ENCODE peak calls at places on chromosome 17, in five cellular contexts. X is GM12891, Q is endothelial cell, W is astrocyte of the spinal cord, O is EL. B is an unnamed sample.

GRCh38 chr17:45293413-45294211 is 23.2 kb downstream of the MAP3K14 start:
- DNase-seq in X (no peak), Q (no peak), W (peak), O (peak), B (peak)

GRCh38 chr17:35167046-35167445 is 19.4 kb downstream of the UNC45B start:
- DNase-seq in X (no peak), Q (no peak), W (no peak), O (no peak), B (no peak)

GRCh38 chr17:35235289-35235688 is 7.6 kb upstream of the SLFN5 start:
- DNase-seq in X (no peak), Q (no peak), W (no peak), O (no peak), B (no peak)

GRCh38 chr17:77264617-77265230 is 124.0 kb downstream of the SEC14L1 start:
- DNase-seq in X (no peak), Q (no peak), W (no peak), O (no peak), B (no peak)

GRCh38 chr17:81512984-81513668 is 527 bp upstream of the ACTG1 start:
- DNase-seq in X (no peak), Q (peak), W (peak), O (peak), B (peak)

GRCh38 chr17:74730491-74731346 is 6.3 kb upstream of the RAB37 start:
- DNase-seq in X (no peak), Q (no peak), W (no peak), O (no peak), B (peak)

GRCh38 chr17:80890551-80890930 is 101.1 kb upstream of the CHMP6 start:
- DNase-seq in X (no peak), Q (no peak), W (no peak), O (no peak), B (no peak)

GRCh38 chr17:45923511-45924268 is 29.3 kb downstream of the MAPT start:
- DNase-seq in X (no peak), Q (no peak), W (no peak), O (peak), B (no peak)

GRCh38 chr17:1947229-1947742 is 77.8 kb downstream of the RTN4RL1 start:
- DNase-seq in X (no peak), Q (no peak), W (no peak), O (no peak), B (no peak)

GRCh38 chr17:17693253-17693954 is 12.1 kb downstream of the RAI1 start:
- DNase-seq in X (no peak), Q (peak), W (no peak), O (no peak), B (no peak)

GRCh38 chr17:34235389-34236028 is 19.6 kb upstream of the CCL2 start:
- DNase-seq in X (no peak), Q (peak), W (peak), O (peak), B (no peak)

GRCh38 chr17:64741924-64742670 is 80.0 kb upstream of the SMURF2 start:
- DNase-seq in X (no peak), Q (no peak), W (peak), O (peak), B (no peak)

GRCh38 chr17:4514779-4515178 is 16.1 kb downstream of the SPNS2 start:
- DNase-seq in X (no peak), Q (no peak), W (no peak), O (no peak), B (no peak)

GRCh38 chr17:1041746-1042145 is 44.8 kb downstream of the TIMM22 start:
- DNase-seq in X (no peak), Q (no peak), W (no peak), O (no peak), B (no peak)

GRCh38 chr17:17876959-17877547 is 40.3 kb upstream of the SREBF1 start:
- DNase-seq in X (no peak), Q (no peak), W (peak), O (peak), B (no peak)

GRCh38 chr17:59785091-59785799 is 77.8 kb downstream of the VMP1 start:
- DNase-seq in X (no peak), Q (no peak), W (peak), O (no peak), B (no peak)

GRCh38 chr17:48181653-48182052 is 74.1 kb downstream of the SNX11 start:
- DNase-seq in X (no peak), Q (peak), W (peak), O (peak), B (no peak)

GRCh38 chr17:41939044-41939695 is 8.8 kb downstream of the ODAD4 start:
- DNase-seq in X (no peak), Q (no peak), W (no peak), O (no peak), B (no peak)

GRCh38 chr17:45123930-45124796 is 8.2 kb downstream of the PLCD3 start:
- DNase-seq in X (no peak), Q (no peak), W (peak), O (peak), B (no peak)

GRCh38 chr17:76492989-76493501 is 8.2 kb downstream of the RHBDF2 start:
- DNase-seq in X (peak), Q (no peak), W (peak), O (peak), B (peak)

GRCh38 chr17:64441772-64442549 is 7.0 kb upstream of the MILR1 start:
- DNase-seq in X (no peak), Q (no peak), W (peak), O (no peak), B (no peak)

B was measured in GM13976.